ENCODE peak calls at places on chromosome 7, in six cellular contexts. R is GM03348; T is head of caudate nucleus; B is endodermal cell; C is activated CD4-positive, alpha-beta T cell treated with anti-CD3 and anti-CD28 coated beads, Interleukin-2, amount 50 U/mL, for 1 hour; Z is NCI-H774. S is an unnamed sample.

GRCh38 chr7:74254858-74255379 is 720 bp upstream of the RFC2 start:
- DNase-seq in R (no peak), T (no peak), B (no peak), C (no peak), Z (no peak), S (no peak)

GRCh38 chr7:88239852-88240251 is 20.0 kb upstream of the SRI start:
- DNase-seq in R (no peak), T (no peak), B (no peak), C (no peak), Z (no peak), S (no peak)

GRCh38 chr7:74039337-74039736 is 11.4 kb downstream of the ELN start:
- DNase-seq in R (no peak), T (no peak), B (no peak), C (no peak), Z (no peak), S (no peak)

GRCh38 chr7:69847921-69848612 is 249.8 kb downstream of the AUTS2 start:
- DNase-seq in R (no peak), T (no peak), B (no peak), C (no peak), Z (peak; percentile 80), S (no peak)

GRCh38 chr7:46137725-46138124 is 216.7 kb upstream of the IGFBP3 start:
- DNase-seq in R (no peak), T (no peak), B (no peak), C (no peak), Z (no peak), S (no peak)

GRCh38 chr7:151086802-151087246 is 549 bp downstream of the AGAP3 start:
- DNase-seq in R (peak; percentile 53), T (peak; percentile 38), B (peak; percentile 74), C (peak; percentile 26), Z (peak; percentile 11), S (peak; percentile 79)

GRCh38 chr7:121027761-121028681 is 39.5 kb downstream of the CPED1 start:
- DNase-seq in R (no peak), T (no peak), B (no peak), C (no peak), Z (no peak), S (no peak)

GRCh38 chr7:23285657-23286646 is 13.2 kb upstream of the MALSU1 start:
- DNase-seq in R (no peak), T (no peak), B (peak; percentile 39), C (no peak), Z (no peak), S (peak; percentile 44)

GRCh38 chr7:127338122-127338521 is 54.4 kb downstream of the ZNF800 start:
- DNase-seq in R (no peak), T (no peak), B (no peak), C (no peak), Z (no peak), S (no peak)

GRCh38 chr7:36639826-36640225 is 84.5 kb downstream of the AOAH start:
- DNase-seq in R (no peak), T (no peak), B (peak; percentile 30), C (peak; percentile 20), Z (no peak), S (no peak)

GRCh38 chr7:112248598-112248997 is 42.1 kb downstream of the ZNF277 start:
- DNase-seq in R (no peak), T (no peak), B (no peak), C (no peak), Z (no peak), S (no peak)

GRCh38 chr7:78039791-78040776 is 241.5 kb downstream of the PHTF2 start:
- DNase-seq in R (peak; percentile 46), T (peak; percentile 53), B (peak; percentile 89), C (peak; percentile 51), Z (no peak), S (peak; percentile 85)

GRCh38 chr7:151695856-151696555 is 176.3 kb upstream of the RHEB start:
- DNase-seq in R (no peak), T (peak; percentile 52), B (no peak), C (no peak), Z (no peak), S (peak; percentile 66)

GRCh38 chr7:2498708-2499107 is 20.9 kb upstream of the LFNG start:
- DNase-seq in R (no peak), T (no peak), B (no peak), C (no peak), Z (no peak), S (no peak)

GRCh38 chr7:75879771-75880184 is 944 bp downstream of the RHBDD2 start:
- DNase-seq in R (peak; percentile 31), T (no peak), B (no peak), C (peak; percentile 38), Z (no peak), S (peak; percentile 32)

GRCh38 chr7:79553811-79554555 is 100.5 kb upstream of the MAGI2 start:
- DNase-seq in R (peak; percentile 20), T (no peak), B (no peak), C (no peak), Z (no peak), S (no peak)

GRCh38 chr7:132709971-132710567 is 133.8 kb upstream of the PLXNA4 start:
- DNase-seq in R (peak; percentile 51), T (peak; percentile 44), B (peak; percentile 80), C (peak; percentile 4), Z (no peak), S (peak; percentile 39)

GRCh38 chr7:41786943-41787342 is 84.1 kb upstream of the INHBA start:
- DNase-seq in R (no peak), T (no peak), B (no peak), C (no peak), Z (no peak), S (no peak)

GRCh38 chr7:102044984-102045673 is 227.7 kb downstream of the CUX1 start:
- DNase-seq in R (peak; percentile 91), T (peak; percentile 70), B (no peak), C (no peak), Z (peak; percentile 34), S (peak; percentile 43)

GRCh38 chr7:43431020-43431595 is 151.8 kb upstream of the STK17A start:
- DNase-seq in R (no peak), T (no peak), B (no peak), C (no peak), Z (no peak), S (no peak)

GRCh38 chr7:2663121-2663886 is 24.7 kb upstream of the AMZ1 start:
- DNase-seq in R (no peak), T (no peak), B (no peak), C (no peak), Z (no peak), S (no peak)

GRCh38 chr7:2173184-2173827 is 59.4 kb downstream of the MAD1L1 start:
- DNase-seq in R (no peak), T (no peak), B (no peak), C (no peak), Z (no peak), S (no peak)

GRCh38 chr7:80134105-80134535 is 511 bp upstream of the GNAI1 start:
- DNase-seq in R (no peak), T (no peak), B (no peak), C (no peak), Z (no peak), S (no peak)

GRCh38 chr7:131057015-131057518 is 270.6 kb upstream of the MKLN1 start:
- DNase-seq in R (peak; percentile 43), T (no peak), B (no peak), C (no peak), Z (no peak), S (no peak)

GRCh38 chr7:66281678-66282593 is 76.8 kb downstream of the TPST1 start:
- DNase-seq in R (peak; percentile 85), T (peak; percentile 8), B (no peak), C (no peak), Z (no peak), S (no peak)

GRCh38 chr7:108578937-108579336 is 9.3 kb downstream of the DNAJB9 start:
- DNase-seq in R (no peak), T (no peak), B (no peak), C (no peak), Z (no peak), S (no peak)

GRCh38 chr7:22949944-22950343 is 64.0 kb downstream of the HYCC1 start:
- DNase-seq in R (peak; percentile 13), T (no peak), B (peak; percentile 54), C (no peak), Z (no peak), S (no peak)

GRCh38 chr7:117825132-117825531 is 48.1 kb downstream of the CTTNBP2 start:
- DNase-seq in R (no peak), T (no peak), B (no peak), C (no peak), Z (no peak), S (no peak)

GRCh38 chr7:130371059-130371458 is 9.2 kb upstream of the CPA1 start:
- DNase-seq in R (no peak), T (no peak), B (no peak), C (no peak), Z (no peak), S (no peak)

S was measured in H7.